ENCODE peak calls at places on chromosomes 3 and 15, in five cellular contexts. R is HCT116, V is A549, Y is retinal pigment epithelial cell, B is AG10803. Q is an unnamed sample.

GRCh38 chr3:42556089-42556632 is 25.6 kb downstream of the SEC22C start:
- DNase-seq in R (no peak), V (no peak), Y (no peak), B (no peak), Q (no peak)

GRCh38 chr3:129195731-129196256 is 12.1 kb upstream of the CNBP start:
- DNase-seq in R (no peak), V (peak; percentile 55), Y (peak; percentile 52), B (peak; percentile 95), Q (peak; percentile 95)

GRCh38 chr3:118987466-118987865 is 47.2 kb downstream of the IGSF11 start:
- DNase-seq in R (no peak), V (no peak), Y (peak; percentile 37), B (peak; percentile 44), Q (peak; percentile 19)

GRCh38 chr15:98776607-98777281 is 128.4 kb downstream of the IGF1R start:
- DNase-seq in R (no peak), V (no peak), Y (peak; percentile 71), B (peak; percentile 85), Q (peak; percentile 35)

GRCh38 chr3:42655331-42655888 is 1.9 kb downstream of the ZBTB47 start:
- DNase-seq in R (no peak), V (no peak), Y (no peak), B (no peak), Q (no peak)

GRCh38 chr15:25790003-25790660 is 73.0 kb downstream of the ATP10A start:
- DNase-seq in R (no peak), V (no peak), Y (no peak), B (peak; percentile 95), Q (peak; percentile 70)

GRCh38 chr3:185758912-185759311 is 65.9 kb downstream of the IGF2BP2 start:
- DNase-seq in R (no peak), V (no peak), Y (no peak), B (no peak), Q (no peak)

GRCh38 chr3:13125092-13126015 is 52.1 kb upstream of the IQSEC1 start:
- DNase-seq in R (no peak), V (no peak), Y (no peak), B (no peak), Q (no peak)

GRCh38 chr3:39317571-39318169 is 11.8 kb upstream of the CCR8 start:
- DNase-seq in R (no peak), V (peak; percentile 65), Y (no peak), B (no peak), Q (peak; percentile 3)

GRCh38 chr3:43094381-43094780 is 11.5 kb downstream of the POMGNT2 start:
- DNase-seq in R (no peak), V (no peak), Y (no peak), B (no peak), Q (no peak)

GRCh38 chr15:25716414-25717102 is 146.6 kb downstream of the ATP10A start:
- DNase-seq in R (no peak), V (no peak), Y (no peak), B (no peak), Q (no peak)

GRCh38 chr3:158920375-158920774 is 118.5 kb downstream of the MFSD1 start:
- DNase-seq in R (no peak), V (no peak), Y (no peak), B (peak; percentile 9), Q (no peak)

GRCh38 chr3:158918451-158918850 is 116.6 kb downstream of the MFSD1 start:
- DNase-seq in R (no peak), V (no peak), Y (no peak), B (no peak), Q (no peak)

GRCh38 chr3:158916111-158916510 is 114.3 kb downstream of the MFSD1 start:
- DNase-seq in R (no peak), V (no peak), Y (no peak), B (no peak), Q (no peak)

GRCh38 chr3:158912621-158913020 is 110.8 kb downstream of the MFSD1 start:
- DNase-seq in R (no peak), V (no peak), Y (no peak), B (peak; percentile 17), Q (no peak)

DNA sequence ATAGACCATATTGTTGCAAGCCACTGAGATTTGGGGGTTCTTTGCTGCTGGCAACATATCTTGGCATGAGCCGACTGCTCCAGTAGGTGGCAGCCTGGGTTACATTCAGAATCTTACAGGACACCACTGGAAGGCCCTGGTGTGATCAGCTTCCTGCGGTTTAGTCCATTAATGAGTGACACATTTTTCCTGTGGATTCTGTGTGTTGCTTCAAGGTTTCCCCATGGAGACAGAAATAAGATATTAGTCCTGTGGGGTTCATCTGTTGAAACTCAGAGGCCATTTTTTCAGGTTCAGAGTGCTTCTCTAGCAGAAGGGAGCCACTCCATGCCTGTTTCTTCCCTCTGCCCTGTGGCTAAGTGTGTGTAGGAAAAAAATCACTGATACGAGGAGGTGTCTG is 116.2 kb downstream of the MFSD1 start:
- DNase-seq in R (peak; percentile 52), V (peak; percentile 53), Y (peak; percentile 41), B (peak; percentile 90), Q (peak; percentile 67)
- TF ChIP-seq CTCF in R (peak; percentile 66), V (peak; percentile 53), Y (peak; percentile 92), B (peak; percentile 95), Q (peak; percentile 76)

DNA sequence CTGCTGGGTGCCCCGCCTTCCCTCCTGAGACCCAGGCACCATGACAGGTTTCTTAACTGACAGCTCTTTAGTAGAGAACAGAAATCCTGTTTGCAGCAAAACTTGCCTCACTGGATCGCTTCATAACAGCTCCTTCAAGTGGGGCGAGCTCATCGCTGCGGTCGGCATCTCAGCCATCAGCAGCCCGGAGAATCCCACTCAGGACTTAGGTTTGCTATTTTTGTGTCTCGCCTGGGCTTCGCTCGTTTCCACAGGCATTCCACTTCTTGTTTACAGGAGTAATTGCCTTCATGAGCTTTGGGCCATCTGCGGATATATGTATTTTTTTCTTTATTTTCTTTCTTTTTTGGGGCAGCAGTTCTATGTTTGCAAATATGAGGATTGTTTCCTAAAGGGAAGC is 15.7 kb downstream of the KLF13 start:
- DNase-seq in R (no peak), V (no peak), Y (no peak), B (no peak), Q (no peak)
- H3K4me3 ChIP-seq in R (no peak overlapping the region), V (no peak overlapping the region), Y (no peak overlapping the region), B (no peak overlapping the region), Q (no peak overlapping the region)

DNA sequence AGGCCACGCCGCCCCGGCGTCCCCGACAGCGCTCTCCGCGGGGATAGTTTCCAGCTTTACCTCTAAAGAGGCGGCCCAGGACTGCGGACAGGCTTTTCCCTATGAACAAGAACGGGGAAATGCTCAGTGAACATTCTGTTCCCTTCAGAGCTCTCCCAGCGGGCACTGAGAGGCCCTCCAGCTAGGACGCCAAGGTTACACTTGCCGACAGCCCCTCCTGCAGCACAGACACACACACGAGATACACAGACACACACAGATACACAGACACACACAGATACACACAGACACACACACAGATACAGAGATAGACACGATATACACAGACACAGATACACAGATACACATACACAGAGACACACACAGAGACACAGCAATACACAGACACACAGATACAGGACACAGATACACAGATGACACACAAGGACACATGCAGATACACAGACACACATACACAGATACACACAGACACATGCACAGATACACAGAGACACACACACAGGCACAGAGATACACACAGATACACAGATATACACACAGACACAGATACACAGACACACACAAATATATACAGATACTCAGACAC is 533 bp upstream of the OCA2 start:
- DNase-seq in R (no peak), V (no peak), Y (no peak), B (no peak), Q (no peak)
- TF ChIP-seq CTCF in R (no peak), V (no peak), Y (no peak), B (no peak), Q (no peak)

GRCh38 chr15:39589815-39590644 is 9.2 kb downstream of the THBS1 start:
- DNase-seq in R (no peak), V (no peak), Y (no peak), B (peak; percentile 81), Q (peak; percentile 62)

GRCh38 chr15:39587910-39588530 is 7.1 kb downstream of the THBS1 start:
- DNase-seq in R (no peak), V (no peak), Y (no peak), B (peak; percentile 87), Q (peak; percentile 70)

GRCh38 chr15:39589193-39589814 is 8.4 kb downstream of the THBS1 start:
- DNase-seq in R (no peak), V (no peak), Y (no peak), B (no peak), Q (no peak)

GRCh38 chr15:39587291-39587909 is 6.5 kb downstream of the THBS1 start:
- DNase-seq in R (no peak), V (no peak), Y (no peak), B (peak; percentile 91), Q (peak; percentile 72)

DNA sequence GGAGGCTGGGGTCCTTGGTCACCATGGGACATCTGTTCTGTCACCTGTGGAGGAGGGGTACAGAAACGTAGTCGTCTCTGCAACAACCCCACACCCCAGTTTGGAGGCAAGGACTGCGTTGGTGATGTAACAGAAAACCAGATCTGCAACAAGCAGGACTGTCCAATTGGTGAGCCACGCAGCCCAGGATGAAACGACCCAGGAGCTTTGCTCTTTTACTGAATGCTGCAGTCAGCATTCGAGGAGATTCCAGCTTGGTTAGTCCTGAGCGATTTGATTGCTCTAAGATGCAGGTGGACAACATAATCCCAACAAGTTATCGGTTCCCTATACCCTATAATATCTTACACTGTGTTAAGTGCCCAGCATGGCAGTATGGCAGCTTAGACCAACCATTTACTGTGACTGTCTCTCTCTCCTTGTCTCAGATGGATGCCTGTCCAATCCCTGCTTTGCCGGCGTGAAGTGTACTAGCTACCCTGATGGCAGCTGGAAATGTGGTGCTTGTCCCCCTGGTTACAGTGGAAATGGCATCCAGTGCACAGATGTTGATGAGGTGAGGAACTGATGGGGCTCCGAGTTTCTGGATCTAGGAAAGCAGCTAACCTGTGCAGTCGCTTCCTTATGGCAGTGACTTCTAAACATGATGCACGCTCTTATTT is 7.8 kb downstream of the THBS1 start:
- DNase-seq in R (no peak), V (no peak), Y (no peak), B (peak; percentile 84), Q (peak; percentile 59)
- H3K4me3 ChIP-seq in R (no peak overlapping the region), V (no peak overlapping the region), Y (no peak overlapping the region), B (peak overlapping the region; percentile 87), Q (no peak overlapping the region)

GRCh38 chr15:41116116-41116871 is at the start of gene INO80:
- DNase-seq in R (peak; percentile 98), V (peak; percentile 97), Y (peak; percentile 95), B (peak; percentile 98), Q (peak; percentile 99)

GRCh38 chr15:41115652-41116115 is 396 bp downstream of the INO80 start:
- DNase-seq in R (peak; percentile 10), V (peak; percentile 71), Y (no peak), B (peak; percentile 52), Q (peak; percentile 61)

GRCh38 chr15:41116872-41117242 is 777 bp upstream of the INO80 start:
- DNase-seq in R (no peak), V (no peak), Y (no peak), B (no peak), Q (no peak)

DNA sequence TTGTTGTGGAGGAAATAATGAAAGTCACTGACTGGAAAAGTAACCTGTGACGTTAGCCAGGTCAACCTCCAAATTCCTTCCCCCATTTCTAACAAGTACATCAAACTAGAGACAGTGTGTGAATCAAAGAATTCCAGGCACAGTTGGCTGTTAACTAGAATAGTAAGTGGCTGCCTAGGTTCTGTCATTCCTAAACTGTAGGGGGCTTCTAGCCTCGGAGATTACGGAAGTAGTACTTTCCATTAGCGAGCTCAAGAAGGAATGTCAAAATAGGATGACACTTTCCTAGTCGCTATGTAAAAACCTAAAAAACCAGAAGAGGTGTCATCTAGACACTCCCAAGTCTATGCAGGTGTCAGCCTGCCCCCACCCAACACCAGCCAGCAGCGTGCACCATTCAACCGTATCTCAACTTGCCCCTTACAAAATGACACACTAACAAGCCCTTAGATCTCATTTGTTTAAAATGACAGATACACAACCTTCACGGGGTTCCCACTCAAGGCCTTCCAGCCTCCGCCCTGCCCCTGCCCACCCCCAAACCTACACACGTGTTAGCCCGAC is 910 bp downstream of the INO80 start:
- DNase-seq in R (peak; percentile 37), V (peak; percentile 30), Y (no peak), B (peak; percentile 38), Q (peak; percentile 34)
- TF ChIP-seq CTCF in R (no peak), V (no peak), Y (peak; percentile 36), B (peak; percentile 33), Q (peak; percentile 25)

Q was measured in fibroblast of pulmonary artery.